ENCODE peak calls at places on chromosome 3, in six cellular contexts. J is HS-27A; D is stimulated activated CD4-positive, alpha-beta T cell treated with anti-CD3 and anti-CD28 coated beads, Interleukin-4, amount 100 ng/mL, for 1 hour; B is NCI-H345; X is fibroblast of pulmonary artery; E is CD4-positive, alpha-beta T cell. T is an unnamed sample.

GRCh38 chr3:71752911-71753715 is 542 bp upstream of the GPR27 start:
- DNase-seq in E (no peak), D (no peak), X (no peak), J (no peak), B (peak), T (no peak)

GRCh38 chr3:113825090-113825489 is 13.5 kb upstream of the GRAMD1C start:
- DNase-seq in E (no peak), J (no peak), X (peak), D (no peak), B (no peak), T (peak)

GRCh38 chr3:183278479-183279088 is 25.5 kb downstream of the B3GNT5 start:
- DNase-seq in D (no peak), E (no peak), J (no peak), X (no peak), B (no peak), T (no peak)

GRCh38 chr3:44883999-44884431 is 9.6 kb downstream of the TGM4 start:
- DNase-seq in D (no peak), B (peak), E (no peak), J (peak), X (peak), T (no peak)

GRCh38 chr3:85808750-85809149 is 850.0 kb downstream of the CADM2 start:
- DNase-seq in D (no peak), X (no peak), E (no peak), B (peak), J (no peak), T (no peak)

GRCh38 chr3:18758047-18758704 is 333.0 kb upstream of the SATB1 start:
- DNase-seq in D (no peak), X (peak), J (peak), B (peak), E (no peak), T (peak)

GRCh38 chr3:44865272-44866005 is 3.7 kb downstream of the TMEM42 start:
- DNase-seq in D (no peak), B (peak), X (no peak), E (no peak), J (no peak), T (no peak)

GRCh38 chr3:42192334-42193200 is 73.4 kb downstream of the CCK start:
- DNase-seq in E (no peak), X (peak), J (no peak), D (no peak), B (no peak), T (no peak)